ENCODE peak calls at places on chromosomes 3 and 15, in six cellular contexts. S is GM10248, T is M059J, D is iPS-NIHi11, Z is activated gamma-delta T cell treated with Interleukin-2 at 50 U/mL for 16 hours, C is H4. J is an unnamed sample.

GRCh38 chr15:49852756-49853155 is 231.9 kb downstream of the DTWD1 start:
- DNase-seq in C (no peak), Z (no peak), S (no peak), D (no peak), T (no peak), J (no peak)

GRCh38 chr15:45704329-45705249 is 69.8 kb downstream of the SQOR start:
- DNase-seq in D (peak; percentile 44), C (no peak), Z (peak; percentile 16), T (no peak), S (no peak), J (peak; percentile 52)

GRCh38 chr15:25859838-25860645 is 3.1 kb downstream of the ATP10A start:
- DNase-seq in Z (peak; percentile 56), C (peak; percentile 36), S (no peak), D (no peak), T (no peak), J (no peak)

GRCh38 chr15:75578948-75579908 is at the start of gene PTPN9:
- DNase-seq in D (peak; percentile 91), Z (peak; percentile 66), S (peak; percentile 86), T (peak; percentile 71), C (peak; percentile 60), J (peak; percentile 90)

GRCh38 chr3:35946121-35946856 is 307.0 kb downstream of the ARPP21 start:
- DNase-seq in D (peak; percentile 17), T (peak; percentile 36), Z (no peak), C (no peak), S (peak; percentile 5), J (no peak)

GRCh38 chr3:153138267-153139210 is 23.5 kb upstream of the RAP2B start:
- DNase-seq in Z (no peak), D (peak; percentile 21), S (peak; percentile 39), C (peak; percentile 99), T (peak; percentile 99), J (peak; percentile 75)

GRCh38 chr3:22315925-22316324 is 564.9 kb upstream of the ZNF385D start:
- DNase-seq in Z (no peak), T (no peak), S (no peak), D (no peak), C (no peak), J (no peak)

GRCh38 chr3:183295211-183295610 is 42.2 kb downstream of the B3GNT5 start:
- DNase-seq in T (peak; percentile 87), D (no peak), Z (no peak), C (peak; percentile 82), S (no peak), J (no peak)

GRCh38 chr15:91099616-91100560 is at the start of gene SV2B:
- DNase-seq in Z (peak; percentile 26), T (peak; percentile 4), D (peak; percentile 66), C (peak; percentile 16), S (peak; percentile 53), J (no peak)

GRCh38 chr3:51974277-51974962 is 444 bp upstream of the ABHD14A start:
- DNase-seq in Z (no peak), D (no peak), S (no peak), T (no peak), C (no peak), J (peak; percentile 59)

GRCh38 chr15:84057714-84058331 is 177.8 kb upstream of the GOLGA6L4 start:
- DNase-seq in C (no peak), Z (no peak), S (no peak), D (no peak), T (no peak), J (no peak)

GRCh38 chr3:186590580-186591296 is 20.2 kb downstream of the DNAJB11 start:
- DNase-seq in S (no peak), D (no peak), C (no peak), T (no peak), Z (no peak), J (no peak)

GRCh38 chr15:76217867-76218217 is 93.4 kb downstream of the ETFA start:
- DNase-seq in Z (no peak), D (no peak), C (no peak), S (no peak), T (no peak), J (no peak)

GRCh38 chr3:114941626-114942309 is 205.3 kb downstream of the ZBTB20 start:
- DNase-seq in T (no peak), Z (no peak), S (no peak), C (no peak), D (no peak), J (no peak)

GRCh38 chr3:129657261-129658046 is 51.0 kb upstream of the PLXND1 start:
- DNase-seq in S (no peak), C (no peak), D (no peak), T (peak; percentile 47), Z (no peak), J (no peak)

GRCh38 chr15:35458176-35458856 is 87.6 kb downstream of the DPH6 start:
- DNase-seq in T (peak; percentile 8), D (no peak), C (no peak), Z (no peak), S (no peak), J (no peak)

GRCh38 chr3:61545716-61546115 is 15.7 kb upstream of the PTPRG start:
- DNase-seq in S (no peak), C (no peak), D (no peak), T (no peak), Z (no peak), J (no peak)

GRCh38 chr3:123841476-123842238 is 42.5 kb downstream of the MYLK start:
- DNase-seq in D (no peak), T (peak; percentile 87), Z (no peak), C (no peak), S (no peak), J (no peak)

GRCh38 chr15:78093242-78094020 is 1.1 kb downstream of the SH2D7 start:
- DNase-seq in D (no peak), T (peak; percentile 51), C (peak; percentile 80), S (no peak), Z (no peak), J (peak; percentile 40)

GRCh38 chr15:55031732-55032131 is 165.0 kb downstream of the RSL24D1 start:
- DNase-seq in S (no peak), C (no peak), Z (no peak), T (no peak), D (no peak), J (no peak)

GRCh38 chr3:62439176-62439813 is 65.9 kb upstream of the FEZF2 start:
- DNase-seq in D (no peak), Z (no peak), C (no peak), T (no peak), S (no peak), J (no peak)

GRCh38 chr15:90020041-90020735 is 19.1 kb downstream of the ZNF710 start:
- DNase-seq in S (no peak), T (no peak), D (no peak), C (no peak), Z (no peak), J (no peak)

GRCh38 chr15:97521894-97522293 is 438.6 kb upstream of the ARRDC4 start:
- DNase-seq in C (no peak), S (no peak), T (no peak), Z (no peak), D (peak; percentile 30), J (no peak)

GRCh38 chr3:129975332-129976090 is 991 bp downstream of the TRH start:
- DNase-seq in S (no peak), T (no peak), Z (peak; percentile 16), D (peak; percentile 54), C (no peak), J (no peak)

GRCh38 chr3:177191108-177191779 is 6.0 kb downstream of the TBL1XR1 start:
- DNase-seq in D (no peak), C (no peak), Z (no peak), T (peak; percentile 52), S (no peak), J (no peak)

GRCh38 chr3:114272271-114272670 is 21.6 kb upstream of the TIGIT start:
- DNase-seq in T (no peak), Z (no peak), S (no peak), C (no peak), D (no peak), J (no peak)

GRCh38 chr3:138325990-138326389 is 3.7 kb downstream of the NME9 start:
- DNase-seq in T (no peak), D (no peak), Z (no peak), C (no peak), S (no peak), J (no peak)

GRCh38 chr3:197680955-197681521 is 55.7 kb downstream of the RUBCN start:
- DNase-seq in T (no peak), D (peak; percentile 53), Z (no peak), S (no peak), C (no peak), J (no peak)

GRCh38 chr3:51379746-51380330 is 5.3 kb upstream of the MANF start:
- DNase-seq in Z (no peak), S (no peak), D (no peak), C (no peak), T (no peak), J (peak; percentile 19)

GRCh38 chr15:75666823-75667501 is 19.2 kb downstream of the SNX33 start:
- DNase-seq in Z (no peak), D (peak; percentile 49), T (peak; percentile 99), S (no peak), C (peak; percentile 97), J (peak; percentile 73)

J was measured in Peyer's patch.